ENCODE peak calls at places on chromosomes 11 and 22, in ten cellular contexts. I is neuronal stem cell, U is heart left ventricle, T is A549, C is aorta, X is epithelial cell of prostate, W is GM23338, R is kidney, K is hepatocyte, V is Panc1. Y is an unnamed sample.
A peak's percentile ranks its signal among the peaks of the same experiment; 100 is the strongest.

GRCh38 chr22:46449116-46449691 is 88.2 kb downstream of the CELSR1 start:
- DNase-seq in I (no peak), U (no peak), T (no peak), C (no peak), X (no peak), W (no peak), R (no peak), K (no peak), V (no peak), Y (no peak)

GRCh38 chr22:30425616-30426394 is at the start of gene MTFP1:
- DNase-seq in I (peak; percentile 66), U (peak; percentile 84), T (peak; percentile 44), C (peak; percentile 71), X (no peak), W (peak; percentile 95), R (peak; percentile 89), K (peak; percentile 74), V (no peak), Y (no peak)

GRCh38 chr11:116808262-116809175 is 14.6 kb downstream of the APOA4 start:
- DNase-seq in I (no peak), U (no peak), T (no peak), C (no peak), X (peak; percentile 16), W (no peak), R (no peak), K (no peak), V (no peak), Y (no peak)

GRCh38 chr22:42202669-42203068 is 67.8 kb downstream of the TCF20 start:
- DNase-seq in I (no peak), U (no peak), T (no peak), C (no peak), X (no peak), W (no peak), R (no peak), K (no peak), V (no peak), Y (no peak)

GRCh38 chr11:86990079-86990478 is 34.9 kb upstream of the FZD4 start:
- DNase-seq in I (no peak), U (no peak), T (no peak), C (no peak), X (no peak), W (no peak), R (no peak), K (no peak), V (no peak), Y (no peak)

GRCh38 chr11:67351275-67352005 is 1.9 kb downstream of the POLD4 start:
- DNase-seq in I (no peak), U (no peak), T (peak; percentile 86), C (no peak), X (no peak), W (peak; percentile 90), R (peak; percentile 56), K (peak; percentile 90), V (no peak), Y (no peak)

GRCh38 chr11:82829101-82829500 is 71.1 kb downstream of the PRCP start:
- DNase-seq in I (no peak), U (no peak), T (no peak), C (no peak), X (no peak), W (no peak), R (no peak), K (no peak), V (no peak), Y (no peak)

GRCh38 chr11:129846508-129847335 is 31.1 kb downstream of the TMEM45B start:
- DNase-seq in I (no peak), U (no peak), T (no peak), C (no peak), X (peak; percentile 94), W (no peak), R (no peak), K (peak; percentile 63), V (no peak), Y (peak; percentile 5)

GRCh38 chr22:43014876-43015676 is at the start of gene PACSIN2:
- DNase-seq in I (peak; percentile 99), U (peak; percentile 100), T (peak; percentile 93), C (peak; percentile 100), X (peak; percentile 86), W (peak; percentile 99), R (peak; percentile 100), K (peak; percentile 99), V (peak; percentile 59), Y (peak; percentile 89)

GRCh38 chr22:46528121-46528610 is 9.3 kb downstream of the CELSR1 start:
- DNase-seq in I (no peak), U (no peak), T (peak; percentile 84), C (no peak), X (no peak), W (no peak), R (peak; percentile 18), K (peak; percentile 82), V (no peak), Y (no peak)

GRCh38 chr11:123330948-123331347 is 99.1 kb upstream of the GRAMD1B start:
- DNase-seq in I (no peak), U (no peak), T (no peak), C (no peak), X (no peak), W (no peak), R (no peak), K (no peak), V (no peak), Y (no peak)

GRCh38 chr11:83908457-83908856 is 622.3 kb upstream of the CCDC90B start:
- DNase-seq in I (no peak), U (no peak), T (no peak), C (no peak), X (no peak), W (no peak), R (no peak), K (no peak), V (no peak), Y (no peak)
- H3K27ac ChIP-seq in I (no peak overlapping the region), U (no peak overlapping the region), T (no peak overlapping the region), C (no peak overlapping the region), X (no peak overlapping the region), W (no peak overlapping the region), R (no peak overlapping the region), K (no peak overlapping the region), V (no peak overlapping the region), Y (no peak overlapping the region)

GRCh38 chr11:7892751-7893356 is 38.2 kb downstream of the OR10A6 start:
- DNase-seq in I (peak; percentile 35), U (no peak), T (peak; percentile 54), C (no peak), X (no peak), W (peak; percentile 85), R (no peak), K (peak; percentile 73), V (peak; percentile 63), Y (no peak)
- H3K27ac ChIP-seq in I (no peak overlapping the region), U (no peak overlapping the region), T (no peak overlapping the region), C (no peak overlapping the region), X (no peak overlapping the region), W (no peak overlapping the region), R (peak overlapping the region; percentile 33), K (peak overlapping the region; percentile 69), V (peak overlapping the region; percentile 45), Y (no peak overlapping the region)

DNA sequence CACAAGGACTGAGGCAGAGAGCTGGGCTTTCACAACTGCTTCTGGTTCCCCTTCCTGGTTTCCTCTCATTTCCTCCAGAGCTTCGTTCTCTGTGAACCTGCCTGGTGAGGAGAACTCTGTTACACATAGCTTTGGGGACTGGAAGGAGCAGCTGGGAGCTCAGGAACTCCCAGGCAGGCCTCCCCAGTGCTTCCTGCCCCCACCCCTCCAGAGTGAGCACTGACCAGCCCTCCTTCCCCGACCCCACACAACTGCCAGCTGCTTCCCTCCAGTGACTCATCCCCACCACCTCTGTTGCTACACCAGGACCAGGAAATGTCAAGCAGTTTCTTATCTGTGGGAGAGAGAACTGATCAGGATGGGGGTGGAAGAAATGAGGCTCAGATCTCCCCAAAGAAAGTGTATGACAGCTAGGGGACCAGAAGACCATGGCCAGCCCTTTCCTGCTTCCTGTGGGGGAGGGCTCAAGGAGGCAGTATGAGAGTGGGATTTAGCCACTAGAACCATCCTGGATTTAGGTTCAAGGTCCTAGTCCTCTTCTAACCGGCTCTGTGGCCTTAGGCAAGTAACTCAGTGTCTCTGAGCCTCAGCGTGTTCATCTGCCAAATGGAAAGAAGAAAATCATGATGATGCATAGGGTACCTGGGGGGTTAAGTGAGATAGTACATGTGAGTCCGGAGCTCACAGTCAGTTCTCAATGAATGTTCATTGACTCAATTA is 4.5 kb upstream of the TP53I11 start:
- DNase-seq in I (no peak), U (peak; percentile 74), T (peak; percentile 71), C (peak; percentile 80), X (no peak), W (no peak), R (peak; percentile 86), K (peak; percentile 84), V (no peak), Y (no peak)
- H3K27ac ChIP-seq in I (no peak overlapping the region), U (no peak overlapping the region), T (peak overlapping the region; percentile 82), C (no peak overlapping the region), X (peak overlapping the region; percentile 12), W (no peak overlapping the region), R (peak overlapping the region; percentile 14), K (peak overlapping the region; percentile 47), V (peak overlapping the region; percentile 54), Y (no peak overlapping the region)

GRCh38 chr11:118570787-118571186 is 1.4 kb upstream of the ARCN1 start:
- DNase-seq in I (no peak), U (no peak), T (no peak), C (no peak), X (no peak), W (no peak), R (no peak), K (no peak), V (no peak), Y (no peak)
- H3K27ac ChIP-seq in I (no peak overlapping the region), U (no peak overlapping the region), T (no peak overlapping the region), C (no peak overlapping the region), X (no peak overlapping the region), W (no peak overlapping the region), R (no peak overlapping the region), K (no peak overlapping the region), V (no peak overlapping the region), Y (no peak overlapping the region)

GRCh38 chr22:20523118-20523983 is 15.9 kb downstream of the MED15 start:
- DNase-seq in I (no peak), U (no peak), T (no peak), C (no peak), X (no peak), W (no peak), R (peak; percentile 38), K (no peak), V (no peak), Y (no peak)
- H3K27ac ChIP-seq in I (no peak overlapping the region), U (no peak overlapping the region), T (peak overlapping the region; percentile 78), C (peak overlapping the region; percentile 15), X (peak overlapping the region; percentile 98), W (no peak overlapping the region), R (no peak overlapping the region), K (peak overlapping the region; percentile 57), V (peak overlapping the region; percentile 51), Y (peak overlapping the region; percentile 60)

GRCh38 chr11:106594751-106595351 is 423.4 kb downstream of the GUCY1A2 start:
- DNase-seq in I (no peak), U (no peak), T (no peak), C (no peak), X (no peak), W (peak; percentile 52), R (no peak), K (no peak), V (no peak), Y (no peak)
- H3K27ac ChIP-seq in I (no peak overlapping the region), U (no peak overlapping the region), T (no peak overlapping the region), C (no peak overlapping the region), X (no peak overlapping the region), W (no peak overlapping the region), R (no peak overlapping the region), K (no peak overlapping the region), V (no peak overlapping the region), Y (no peak overlapping the region)

Y was measured in SK-N-MC.